ENCODE peak calls at places on chromosomes 5 and 9, in seven cellular contexts. N is SK-N-SH, D is neural progenitor cell, K is GM23248, Z is colonic mucosa, C is lower lobe of right lung, H is NT2/D1. A is an unnamed sample. For H3K9me3, the result is how much of the 10 kb centered on the place peaks cover.

GRCh38 chr5:175728885-175729828 is 71.3 kb downstream of the HRH2 start:
- DNase-seq in N (peak), D (peak), K (peak), Z (no peak), C (no peak), H (no peak), A (peak)

GRCh38 chr9:97479496-97480159 is 21.8 kb upstream of the TMOD1 start:
- DNase-seq in N (no peak), D (no peak), K (no peak), Z (no peak), C (no peak), H (no peak), A (no peak)

GRCh38 chr9:131030978-131031641 is 22.1 kb downstream of the LAMC3 start:
- DNase-seq in N (no peak), D (no peak), K (no peak), Z (no peak), C (no peak), H (no peak), A (no peak)

GRCh38 chr5:72377920-72378635 is 57.9 kb downstream of the PTCD2 start:
- DNase-seq in N (no peak), D (peak), K (peak), Z (no peak), C (no peak), H (no peak), A (peak)

GRCh38 chr9:99167120-99167519 is 54.6 kb downstream of the ALG2 start:
- DNase-seq in N (no peak), D (no peak), K (no peak), Z (no peak), C (no peak), H (no peak), A (no peak)

GRCh38 chr5:32193591-32193990 is 19.5 kb upstream of the GOLPH3 start:
- DNase-seq in N (peak), D (no peak), K (peak), Z (peak), C (peak), H (no peak), A (peak)

GRCh38 chr5:72378636-72379289 is 58.6 kb downstream of the PTCD2 start:
- DNase-seq in N (peak), D (no peak), K (peak), Z (no peak), C (no peak), H (no peak), A (peak)

GRCh38 chr5:81717221-81717620 is 33.7 kb downstream of the SSBP2 start:
- DNase-seq in N (no peak), D (no peak), K (peak), Z (no peak), C (no peak), H (no peak), A (no peak)

GRCh38 chr9:20262611-20263010 is 359.7 kb downstream of the MLLT3 start:
- DNase-seq in N (peak), D (no peak), K (no peak), Z (no peak), C (no peak), H (no peak), A (no peak)

GRCh38 chr5:118253401-118254061 is 734.8 kb downstream of the DTWD2 start:
- DNase-seq in N (no peak), D (no peak), K (no peak), Z (no peak), C (no peak), H (no peak), A (no peak)

GRCh38 chr5:118243613-118244012 is 744.7 kb downstream of the DTWD2 start:
- DNase-seq in N (no peak), D (no peak), K (no peak), Z (no peak), C (no peak), H (no peak), A (no peak)

GRCh38 chr5:118247468-118247867 is 740.9 kb downstream of the DTWD2 start:
- DNase-seq in N (no peak), D (no peak), K (no peak), Z (no peak), C (no peak), H (no peak), A (no peak)

GRCh38 chr5:118249386-118249785 is 739.0 kb downstream of the DTWD2 start:
- DNase-seq in N (no peak), D (no peak), K (no peak), Z (no peak), C (no peak), H (no peak), A (no peak)
- H3K9me3 ChIP-seq in N (under half), D (under half), K (under half), Z (under half), C (under half), H (under half), A (under half)

GRCh38 chr5:8470489-8470888 is 601.5 kb downstream of the MTRR start:
- DNase-seq in N (no peak), D (no peak), K (no peak), Z (no peak), C (no peak), H (no peak), A (no peak)
- H3K9me3 ChIP-seq in N (under half), D (under half), K (under half), Z (under half), C (under half), H (under half), A (under half)

GRCh38 chr9:117826837-117827236 is 122.6 kb downstream of the TLR4 start:
- DNase-seq in N (no peak), D (no peak), K (no peak), Z (no peak), C (no peak), H (no peak), A (no peak)

GRCh38 chr9:117815948-117816347 is 111.7 kb downstream of the TLR4 start:
- DNase-seq in N (no peak), D (no peak), K (no peak), Z (no peak), C (no peak), H (no peak), A (no peak)

GRCh38 chr9:117823621-117824020 is 119.4 kb downstream of the TLR4 start:
- DNase-seq in N (no peak), D (no peak), K (no peak), Z (no peak), C (no peak), H (no peak), A (no peak)

GRCh38 chr9:117825609-117826347 is 121.6 kb downstream of the TLR4 start:
- DNase-seq in N (no peak), D (no peak), K (no peak), Z (no peak), C (no peak), H (no peak), A (no peak)

DNA sequence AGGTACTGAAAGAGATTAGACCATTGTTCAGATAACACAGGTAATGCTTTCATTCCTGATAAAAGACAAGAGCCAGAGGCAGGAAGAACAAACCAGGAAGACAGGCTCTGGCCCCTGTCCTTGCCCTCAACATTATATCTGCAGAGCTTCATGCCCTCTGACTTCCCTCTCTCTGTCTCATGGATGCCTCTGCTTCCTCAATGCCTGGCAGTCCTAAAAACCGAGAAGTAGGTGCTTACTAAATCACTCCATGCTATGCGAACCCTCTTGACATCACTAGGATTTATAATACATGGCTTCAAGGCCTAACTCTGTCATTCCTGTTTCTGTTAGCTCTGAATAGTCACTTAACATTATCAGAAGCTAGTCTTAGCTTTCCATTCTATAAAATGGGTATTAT is 117.7 kb downstream of the TLR4 start:
- DNase-seq in N (no peak), D (no peak), K (no peak), Z (no peak), C (no peak), H (no peak), A (no peak)
- H3K9me3 ChIP-seq in N (under half), D (under half), K (under half), Z (under half), C (under half), H (under half), A (under half)

GRCh38 chr9:122510502-122510901 is at the start of gene OR1J2:
- DNase-seq in N (no peak), D (no peak), K (no peak), Z (no peak), C (no peak), H (no peak), A (no peak)

DNA sequence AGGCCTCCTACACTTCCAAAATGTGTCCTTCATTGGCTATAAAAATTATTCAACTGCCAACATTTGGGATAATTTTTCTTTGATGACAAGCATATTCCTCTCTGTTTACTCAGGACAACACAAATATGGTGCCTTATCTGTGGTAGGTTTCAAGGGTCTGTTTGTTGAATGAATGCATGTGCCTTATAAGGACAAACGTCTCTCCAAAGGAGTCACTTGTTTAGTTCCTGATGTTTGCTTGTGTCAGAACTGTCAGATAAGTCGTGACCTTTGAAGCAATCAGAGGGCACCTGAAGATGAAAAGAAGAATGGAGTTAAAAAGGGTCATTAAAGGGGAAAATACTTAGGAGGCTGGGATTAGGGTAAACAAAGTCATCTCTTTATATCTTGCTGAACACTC is 3.6 kb upstream of the OR1J2 start:
- DNase-seq in N (no peak), D (no peak), K (no peak), Z (no peak), C (no peak), H (no peak), A (no peak)
- H3K9me3 ChIP-seq in N (under half), D (under half), K (under half), Z (under half), C (under half), H (under half), A (under half)

GRCh38 chr5:170251462-170251861 is 18.7 kb downstream of the C5orf58 start:
- DNase-seq in N (no peak), D (no peak), K (no peak), Z (no peak), C (no peak), H (no peak), A (no peak)
- H3K9me3 ChIP-seq in N (under half), D (under half), K (under half), Z (under half), C (under half), H (under half), A (under half)

GRCh38 chr5:128237000-128237399 is 153.4 kb downstream of the SLC12A2 start:
- DNase-seq in N (no peak), D (no peak), K (no peak), Z (no peak), C (no peak), H (no peak), A (no peak)
- H3K9me3 ChIP-seq in N (under half), D (under half), K (under half), Z (under half), C (under half), H (under half), A (under half)